ENCODE peak calls at places on chromosomes 11 and 22, in eight cellular contexts. X is PC-3; W is cardiac muscle cell; N is stimulated activated CD8-positive, alpha-beta memory T cell treated with anti-CD3 and anti-CD28 coated beads, Interleukin-15, amount 100 ng/mL, for 4 hours; J is amygdala; K is Right ventricle myocardium inferior; O is astrocyte of the hippocampus; V is NCI-H2029. Q is an unnamed sample.

GRCh38 chr11:58058276-58059010 is 27.7 kb downstream of the OR6Q1 start:
- DNase-seq in W (no peak), J (no peak), N (no peak), K (no peak), V (peak; percentile 94), X (peak; percentile 27), O (no peak), Q (no peak)

GRCh38 chr11:106988151-106988806 is 30.0 kb downstream of the GUCY1A2 start:
- DNase-seq in K (no peak), W (peak; percentile 89), V (no peak), J (no peak), X (peak; percentile 25), N (no peak), O (peak; percentile 70), Q (no peak)

GRCh38 chr11:129987950-129988349 is 14.7 kb downstream of the PRDM10 start:
- DNase-seq in J (no peak), O (no peak), V (no peak), X (no peak), K (no peak), W (no peak), N (no peak), Q (no peak)

GRCh38 chr11:95799531-95799930 is 9.2 kb downstream of the CEP57 start:
- DNase-seq in O (no peak), X (no peak), W (no peak), N (no peak), J (no peak), K (no peak), V (no peak), Q (no peak)

GRCh38 chr22:18067121-18067520 is 10.7 kb upstream of the PEX26 start:
- DNase-seq in K (no peak), N (no peak), W (no peak), O (no peak), J (no peak), V (no peak), X (no peak), Q (no peak)

GRCh38 chr22:26956346-26956745 is 299.0 kb downstream of the MIAT start:
- DNase-seq in V (peak; percentile 38), X (no peak), O (no peak), W (no peak), N (no peak), J (no peak), K (no peak), Q (no peak)

GRCh38 chr11:2382927-2383822 is 6.1 kb downstream of the CD81 start:
- DNase-seq in K (peak; percentile 89), W (peak; percentile 26), O (no peak), X (no peak), J (no peak), V (no peak), N (no peak), Q (no peak)

GRCh38 chr22:39612811-39613548 is 42.4 kb downstream of the CACNA1I start:
- DNase-seq in K (no peak), W (no peak), O (no peak), V (no peak), N (peak; percentile 21), X (no peak), J (no peak), Q (no peak)

GRCh38 chr22:24104307-24105017 is 76.8 kb upstream of the SUSD2 start:
- DNase-seq in J (no peak), W (no peak), V (no peak), N (no peak), K (no peak), O (no peak), X (no peak), Q (no peak)

GRCh38 chr11:113305440-113306336 is 8.7 kb upstream of the TTC12 start:
- DNase-seq in K (peak; percentile 87), O (peak; percentile 90), J (peak; percentile 43), V (peak; percentile 76), X (peak; percentile 90), W (peak; percentile 76), N (peak; percentile 22), Q (peak; percentile 41)

GRCh38 chr11:48093795-48094642 is 113.7 kb downstream of the PTPRJ start:
- DNase-seq in N (no peak), O (no peak), X (peak; percentile 56), J (no peak), W (peak; percentile 35), V (peak; percentile 46), K (no peak), Q (no peak)

GRCh38 chr22:20750461-20751184 is 23.3 kb upstream of the SERPIND1 start:
- DNase-seq in O (peak; percentile 91), N (no peak), W (peak; percentile 84), X (peak; percentile 76), J (peak; percentile 8), K (no peak), V (peak; percentile 75), Q (peak; percentile 16)

GRCh38 chr11:78476066-78476465 is 58.4 kb upstream of the GAB2 start:
- DNase-seq in O (peak; percentile 14), K (no peak), J (no peak), X (peak; percentile 86), V (no peak), W (no peak), N (no peak), Q (no peak)

GRCh38 chr22:28903080-28903479 is 19.7 kb downstream of the ZNRF3 start:
- DNase-seq in W (no peak), O (no peak), X (no peak), V (no peak), K (peak; percentile 62), J (no peak), N (no peak), Q (no peak)

GRCh38 chr22:25282671-25283561 is 63.5 kb downstream of the CRYBB2 start:
- DNase-seq in J (no peak), O (peak; percentile 13), K (no peak), N (no peak), W (no peak), V (no peak), X (no peak), Q (no peak)

GRCh38 chr11:102592634-102593581 is 32.2 kb downstream of the MMP20 start:
- DNase-seq in N (no peak), O (no peak), W (peak; percentile 37), X (peak; percentile 71), K (no peak), J (no peak), V (no peak), Q (no peak)

GRCh38 chr11:64450168-64450560 is 91.2 kb downstream of the RPS6KA4 start:
- DNase-seq in X (no peak), O (no peak), V (no peak), N (no peak), W (no peak), K (no peak), J (no peak), Q (no peak)

GRCh38 chr11:6705905-6706535 is 22.9 kb upstream of the MRPL17 start:
- DNase-seq in O (peak; percentile 76), K (no peak), X (peak; percentile 64), V (no peak), W (peak; percentile 75), N (no peak), J (no peak), Q (peak; percentile 13)

GRCh38 chr11:45461514-45461913 is 175.4 kb upstream of the SYT13 start:
- DNase-seq in O (no peak), W (no peak), J (no peak), X (no peak), V (no peak), K (no peak), N (no peak), Q (no peak)

GRCh38 chr11:134497586-134497985 is 85.5 kb upstream of the B3GAT1 start:
- DNase-seq in J (no peak), X (no peak), K (no peak), V (peak; percentile 92), O (no peak), W (no peak), N (no peak), Q (no peak)

GRCh38 chr11:94934362-94934761 is 39.0 kb downstream of the CWC15 start:
- DNase-seq in N (no peak), V (no peak), J (no peak), X (no peak), O (peak; percentile 44), W (peak; percentile 39), K (no peak), Q (no peak)

GRCh38 chr11:129930306-129930705 is 34.9 kb upstream of the NFRKB start:
- DNase-seq in X (peak; percentile 93), W (no peak), O (peak; percentile 49), N (no peak), V (no peak), K (no peak), J (no peak), Q (no peak)

GRCh38 chr11:67615455-67616430 is 9.0 kb downstream of the NDUFV1 start:
- DNase-seq in W (peak; percentile 23), J (no peak), K (no peak), V (peak; percentile 63), X (peak; percentile 62), O (no peak), N (no peak), Q (no peak)

GRCh38 chr22:40668611-40669390 is 10.5 kb upstream of the MCHR1 start:
- DNase-seq in N (no peak), W (peak; percentile 92), X (peak; percentile 55), J (no peak), O (peak; percentile 80), K (no peak), V (no peak), Q (no peak)

GRCh38 chr22:19765477-19766234 is 5.1 kb downstream of the TBX1 start:
- DNase-seq in N (no peak), J (no peak), O (no peak), X (no peak), V (no peak), K (peak; percentile 68), W (peak; percentile 29), Q (no peak)

GRCh38 chr22:47202819-47203553 is 440.5 kb downstream of the TBC1D22A start:
- DNase-seq in K (no peak), N (no peak), W (no peak), O (no peak), V (no peak), J (no peak), X (no peak), Q (no peak)

GRCh38 chr11:46387456-46387855 is 4.1 kb downstream of the CHRM4 start:
- DNase-seq in N (no peak), K (no peak), V (no peak), X (no peak), O (no peak), J (no peak), W (no peak), Q (no peak)

GRCh38 chr11:1256257-1257045 is 33.6 kb downstream of the MUC5B start:
- DNase-seq in X (no peak), N (no peak), K (peak; percentile 42), O (no peak), W (no peak), J (no peak), V (no peak), Q (no peak)

GRCh38 chr22:25008666-25009065 is 56.1 kb downstream of the KIAA1671 start:
- DNase-seq in X (peak; percentile 61), O (no peak), V (peak; percentile 68), N (no peak), K (no peak), W (no peak), J (no peak), Q (no peak)

GRCh38 chr11:57597971-57598830 is 716 bp downstream of the SERPING1 start:
- DNase-seq in K (peak; percentile 90), X (no peak), O (peak; percentile 52), J (peak; percentile 32), V (no peak), W (peak; percentile 88), N (no peak), Q (no peak)

GRCh38 chr11:34570584-34570983 is 50.3 kb upstream of the EHF start:
- DNase-seq in X (peak; percentile 82), J (no peak), O (peak; percentile 66), V (peak; percentile 17), K (no peak), W (no peak), N (no peak), Q (no peak)

GRCh38 chr22:37824674-37825641 is 1.8 kb downstream of the GALR3 start:
- DNase-seq in J (no peak), O (peak; percentile 61), W (peak; percentile 40), X (no peak), N (no peak), V (no peak), K (peak; percentile 9), Q (no peak)

GRCh38 chr11:77705195-77705876 is 67.7 kb upstream of the CLNS1A start:
- DNase-seq in N (no peak), J (no peak), K (no peak), W (peak; percentile 50), V (no peak), X (peak; percentile 91), O (peak; percentile 64), Q (no peak)